ENCODE peak calls at places on chromosomes 4 and X, in eight cellular contexts. H is posterior cingulate gyrus; L is COR-L47; R is iPS DF 19.7; Q is stimulated activated CD8-positive, alpha-beta memory T cell treated with anti-CD3 and anti-CD28 coated beads, Interleukin-2, amount 100 ng/mL, for 48 hours; S is C1 segment of cervical spinal cord; M is NCI-H2227 treated with DMSO at 0.1 percent for 48 hours; C is fibroblast of lung. T is an unnamed sample.

GRCh38 chr4:177349191-177349590 is 39.5 kb downstream of the NEIL3 start:
- DNase-seq in H (no peak), L (no peak), R (no peak), Q (no peak), S (no peak), M (no peak), C (no peak), T (no peak)

GRCh38 chrX:38903093-38903492 is 101.8 kb downstream of the MID1IP1 start:
- DNase-seq in H (no peak), L (no peak), R (no peak), Q (no peak), S (no peak), M (no peak), C (no peak), T (no peak)

GRCh38 chr4:130478406-130478805 is 1382.5 kb downstream of the C4orf33 start:
- DNase-seq in H (no peak), L (no peak), R (no peak), Q (no peak), S (no peak), M (no peak), C (peak), T (no peak)

GRCh38 chrX:27186671-27187070 is 276.5 kb downstream of the PPP4R3C start:
- DNase-seq in H (no peak), L (peak), R (no peak), Q (peak), S (no peak), M (no peak), C (peak), T (peak)

GRCh38 chr4:67049446-67049845 is 495.9 kb downstream of the CENPC start:
- DNase-seq in H (no peak), L (no peak), R (no peak), Q (no peak), S (no peak), M (no peak), C (no peak), T (no peak)

GRCh38 chrX:10755477-10756334 is 135.3 kb upstream of the MID1 start:
- DNase-seq in H (no peak), L (no peak), R (peak), Q (no peak), S (no peak), M (no peak), C (peak), T (no peak)

GRCh38 chr4:44671636-44672035 is 6.6 kb upstream of the GUF1 start:
- DNase-seq in H (no peak), L (no peak), R (no peak), Q (no peak), S (peak), M (no peak), C (no peak), T (no peak)

GRCh38 chr4:28686618-28687017 is 1826.0 kb downstream of the STIM2 start:
- DNase-seq in H (peak), L (no peak), R (peak), Q (no peak), S (no peak), M (no peak), C (peak), T (peak)